ENCODE peak calls at places on chromosomes 1 and 21, in six cellular contexts. P, B, M, U, N and R are unnamed samples. For H3K27me3, the result is how much of the 10 kb centered on the place peaks cover.

GRCh38 chr1:210446479-210446878 is 117.8 kb downstream of the HHAT start:
- DNase-seq in M (peak), U (no peak), N (peak), P (no peak), B (peak), R (peak)

GRCh38 chr1:165842363-165843129 is 15.1 kb downstream of the UCK2 start:
- DNase-seq in M (no peak), U (no peak), P (no peak), B (no peak), N (peak), R (peak)

GRCh38 chr1:156948708-156949107 is 28.3 kb downstream of the LRRC71 start:
- DNase-seq in B (no peak), M (no peak), N (no peak), U (peak), P (no peak), R (no peak)

GRCh38 chr1:46205141-46205540 is 2.0 kb downstream of the LURAP1 start:
- DNase-seq in M (no peak), U (no peak), P (no peak), B (no peak), N (no peak), R (no peak)

GRCh38 chr1:241749041-241749798 is 97.1 kb downstream of the WDR64 start:
- DNase-seq in M (peak), P (no peak), B (no peak), U (no peak), N (peak), R (no peak)

GRCh38 chr1:245788269-245788668 is 633.5 kb downstream of the KIF26B start:
- DNase-seq in B (no peak), M (no peak), U (no peak), P (no peak), N (peak), R (no peak)

GRCh38 chr1:39130297-39130696 is 74.2 kb upstream of the MACF1 start:
- DNase-seq in N (peak), M (no peak), U (no peak), B (no peak), P (no peak), R (no peak)

GRCh38 chr1:154342836-154343472 is 17.6 kb downstream of the ATP8B2 start:
- DNase-seq in U (no peak), P (no peak), B (no peak), N (no peak), M (no peak), R (no peak)

GRCh38 chr1:48777219-48777895 is 666 bp upstream of the BEND5 start:
- DNase-seq in M (no peak), B (peak), N (no peak), U (no peak), P (no peak), R (no peak)

GRCh38 chr1:3366181-3367051 is 88.0 kb upstream of the ARHGEF16 start:
- DNase-seq in M (no peak), N (peak), P (no peak), B (no peak), U (peak), R (no peak)

GRCh38 chr1:184647471-184647870 is 107.2 kb downstream of the EDEM3 start:
- DNase-seq in N (no peak), B (no peak), P (no peak), U (no peak), M (no peak), R (no peak)

GRCh38 chr1:109094377-109094803 is 3.8 kb downstream of the TMEM167B start:
- DNase-seq in M (no peak), B (no peak), U (peak), N (peak), P (no peak), R (no peak)

GRCh38 chr1:174996474-174996873 is 3.3 kb upstream of the CACYBP start:
- DNase-seq in B (no peak), U (no peak), P (no peak), M (no peak), N (peak), R (no peak)

GRCh38 chr1:8962812-8963669 is 17.4 kb downstream of the CA6 start:
- DNase-seq in P (no peak), M (peak), N (no peak), B (no peak), U (no peak), R (peak)

GRCh38 chr1:226975259-226975908 is 35.3 kb downstream of the COQ8A start:
- DNase-seq in P (no peak), N (no peak), B (peak), U (no peak), M (no peak), R (no peak)

GRCh38 chr1:13228343-13228781 is 2.4 kb upstream of the PRAMEF18 start:
- DNase-seq in N (no peak), M (peak), P (no peak), B (peak), U (no peak), R (no peak)

GRCh38 chr1:43450251-43451070 is 3.3 kb downstream of the HYI start:
- DNase-seq in U (no peak), M (no peak), B (peak), N (no peak), P (no peak), R (no peak)

GRCh38 chr1:174244017-174244416 is 84.7 kb downstream of the RABGAP1L start:
- DNase-seq in M (no peak), B (no peak), U (no peak), P (no peak), N (no peak), R (no peak)

GRCh38 chr1:183850852-183851251 is 45.9 kb downstream of the RGL1 start:
- DNase-seq in B (no peak), U (no peak), N (no peak), M (no peak), P (no peak), R (no peak)

GRCh38 chr1:234118911-234119310 is 214.4 kb downstream of the SLC35F3 start:
- DNase-seq in U (no peak), N (no peak), M (no peak), B (no peak), P (no peak), R (no peak)

GRCh38 chr1:40750326-40750975 is 33.1 kb upstream of the KCNQ4 start:
- DNase-seq in U (no peak), P (no peak), B (no peak), N (peak), M (no peak), R (no peak)

GRCh38 chr21:28568692-28569091 is 424.0 kb downstream of the LTN1 start:
- DNase-seq in U (no peak), N (no peak), M (no peak), B (no peak), P (no peak), R (no peak)

GRCh38 chr1:53572061-53572801 is 113.0 kb downstream of the DMRTB1 start:
- DNase-seq in N (peak), M (peak), B (no peak), U (no peak), P (no peak), R (no peak)

GRCh38 chr1:76154213-76154956 is 79.8 kb downstream of the ST6GALNAC3 start:
- DNase-seq in N (peak), P (peak), U (peak), M (peak), B (peak), R (peak)

GRCh38 chr1:97348599-97349265 is 572.1 kb downstream of the DPYD start:
- DNase-seq in N (peak), P (no peak), M (no peak), U (no peak), B (no peak), R (no peak)

GRCh38 chr1:118084400-118084799 is 100.6 kb downstream of the SPAG17 start:
- DNase-seq in U (no peak), M (no peak), N (no peak), B (no peak), P (no peak), R (no peak)

GRCh38 chr1:22496536-22497160 is 45.0 kb downstream of the ZBTB40 start:
- DNase-seq in M (no peak), B (no peak), P (no peak), U (no peak), N (no peak), R (no peak)

GRCh38 chr1:201448981-201449380 is 20.0 kb downstream of the PHLDA3 start:
- DNase-seq in N (no peak), M (no peak), P (no peak), U (no peak), B (no peak), R (no peak)

GRCh38 chr1:245754463-245754961 is 599.7 kb downstream of the KIF26B start:
- DNase-seq in P (no peak), M (no peak), U (no peak), N (no peak), B (no peak), R (no peak)

GRCh38 chr1:39204441-39205081 is at the start of gene MACF1:
- DNase-seq in P (no peak), M (peak), B (peak), N (peak), U (peak), R (no peak)

GRCh38 chr1:206470692-206471414 is 577 bp downstream of the IKBKE start:
- DNase-seq in M (no peak), P (peak), U (peak), N (peak), B (no peak), R (no peak)

GRCh38 chr1:101025283-101025679 is 303 bp downstream of the DPH5 start:
- DNase-seq in P (peak), N (peak), U (no peak), M (no peak), B (peak), R (no peak)

GRCh38 chr1:199460933-199461332 is 566.6 kb upstream of the NR5A2 start:
- DNase-seq in N (peak), P (no peak), U (no peak), M (no peak), B (no peak), R (peak)

GRCh38 chr21:17270234-17270633 is 242.6 kb upstream of the CXADR start:
- DNase-seq in N (peak), U (no peak), P (no peak), M (peak), B (peak), R (no peak)

GRCh38 chr1:177164380-177165068 is at the start of gene ASTN1:
- DNase-seq in N (peak), U (no peak), B (peak), P (no peak), M (no peak), R (no peak)

GRCh38 chr1:110153407-110153950 is 3.2 kb downstream of the SLC6A17 start:
- DNase-seq in B (no peak), U (no peak), P (no peak), M (no peak), N (no peak), R (no peak)
- H3K27me3 ChIP-seq in B (half or more), U (under half), P (under half), M (under half), N (under half), R (under half)

DNA sequence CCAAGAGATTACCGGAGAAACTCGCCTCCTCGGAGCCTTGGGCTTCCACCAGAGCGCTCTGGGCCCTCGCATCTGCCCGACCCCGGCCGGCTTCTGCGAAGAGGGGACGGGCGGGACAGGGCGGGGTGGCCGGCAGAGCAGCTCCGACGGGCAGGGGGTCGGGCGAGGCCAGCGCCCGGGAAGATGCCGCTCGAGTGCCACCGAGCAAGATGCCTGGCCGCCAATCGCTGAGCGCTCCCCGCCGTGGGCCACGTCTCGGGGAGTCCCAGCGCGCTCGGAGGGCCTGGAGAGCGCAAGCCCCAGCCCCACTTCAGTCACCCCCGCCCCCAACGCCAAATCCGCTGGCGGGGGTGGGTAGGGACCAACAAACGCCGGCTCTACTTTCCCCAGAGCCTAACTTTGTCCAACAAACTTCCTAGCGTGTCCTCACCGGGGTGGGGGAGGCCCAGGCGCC is 515 bp downstream of the BCAR3 start:
- DNase-seq in P (no peak), M (no peak), B (peak), U (peak), N (peak), R (peak)
- H3K4me3 ChIP-seq in P (peak), M (peak), B (peak), U (peak), N (peak), R (peak)

GRCh38 chr1:186325239-186325638 is 49.8 kb downstream of the TPR start:
- DNase-seq in M (no peak), U (no peak), P (no peak), B (no peak), N (peak), R (no peak)
- TF ChIP-seq CTCF in M (peak), U (no peak), P (peak), B (no peak), N (peak), R (peak)

DNA sequence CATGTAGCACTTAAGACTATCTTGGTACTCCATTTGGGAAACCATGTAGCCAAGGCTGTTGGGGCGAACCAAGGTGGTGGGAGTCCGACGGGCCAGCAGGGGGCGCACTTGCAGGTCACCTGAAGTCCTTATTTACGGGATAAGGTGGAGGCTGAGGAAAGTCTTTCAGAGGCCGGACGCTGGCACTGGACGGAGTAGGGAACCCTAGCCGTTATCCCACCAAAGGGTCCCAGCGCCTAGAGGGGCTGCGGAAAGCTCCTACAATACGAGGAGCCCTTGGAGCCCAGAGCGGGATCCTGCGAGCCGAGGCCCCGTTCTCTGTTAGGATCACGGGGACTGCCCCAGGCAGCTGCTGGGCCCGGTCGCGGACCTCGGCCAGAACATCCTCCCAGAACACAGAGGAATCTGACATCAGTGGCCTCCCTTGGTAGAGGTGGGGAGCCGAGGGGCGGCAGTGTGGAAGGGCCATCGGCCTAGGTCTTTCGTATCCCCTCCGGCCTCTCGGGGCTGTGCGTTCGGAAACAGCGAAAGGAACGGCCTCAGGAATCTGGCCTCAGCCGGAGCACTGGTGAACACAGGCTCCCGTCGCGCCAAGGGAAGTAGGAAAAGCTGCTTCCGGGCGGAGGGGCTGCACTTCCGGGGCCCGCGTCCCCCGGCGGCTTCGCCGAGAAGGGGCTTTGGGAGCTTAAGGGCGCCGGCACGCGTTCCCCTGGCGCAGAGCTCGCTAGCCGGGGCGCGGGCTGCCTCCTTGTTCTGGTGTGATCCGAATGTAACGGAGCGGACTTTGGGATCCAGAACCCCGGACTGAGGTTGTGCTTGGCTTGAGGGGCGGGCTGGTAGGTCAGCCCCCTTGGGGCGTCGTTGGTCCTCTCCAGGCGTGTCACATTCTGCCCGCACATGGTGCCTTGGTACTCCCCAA is 29.9 kb upstream of the RPTN start:
- DNase-seq in P (no peak), U (peak), B (peak), N (peak), M (peak), R (peak)
- H3K27me3 ChIP-seq in P (under half), U (under half), B (under half), N (under half), M (under half), R (under half)

DNA sequence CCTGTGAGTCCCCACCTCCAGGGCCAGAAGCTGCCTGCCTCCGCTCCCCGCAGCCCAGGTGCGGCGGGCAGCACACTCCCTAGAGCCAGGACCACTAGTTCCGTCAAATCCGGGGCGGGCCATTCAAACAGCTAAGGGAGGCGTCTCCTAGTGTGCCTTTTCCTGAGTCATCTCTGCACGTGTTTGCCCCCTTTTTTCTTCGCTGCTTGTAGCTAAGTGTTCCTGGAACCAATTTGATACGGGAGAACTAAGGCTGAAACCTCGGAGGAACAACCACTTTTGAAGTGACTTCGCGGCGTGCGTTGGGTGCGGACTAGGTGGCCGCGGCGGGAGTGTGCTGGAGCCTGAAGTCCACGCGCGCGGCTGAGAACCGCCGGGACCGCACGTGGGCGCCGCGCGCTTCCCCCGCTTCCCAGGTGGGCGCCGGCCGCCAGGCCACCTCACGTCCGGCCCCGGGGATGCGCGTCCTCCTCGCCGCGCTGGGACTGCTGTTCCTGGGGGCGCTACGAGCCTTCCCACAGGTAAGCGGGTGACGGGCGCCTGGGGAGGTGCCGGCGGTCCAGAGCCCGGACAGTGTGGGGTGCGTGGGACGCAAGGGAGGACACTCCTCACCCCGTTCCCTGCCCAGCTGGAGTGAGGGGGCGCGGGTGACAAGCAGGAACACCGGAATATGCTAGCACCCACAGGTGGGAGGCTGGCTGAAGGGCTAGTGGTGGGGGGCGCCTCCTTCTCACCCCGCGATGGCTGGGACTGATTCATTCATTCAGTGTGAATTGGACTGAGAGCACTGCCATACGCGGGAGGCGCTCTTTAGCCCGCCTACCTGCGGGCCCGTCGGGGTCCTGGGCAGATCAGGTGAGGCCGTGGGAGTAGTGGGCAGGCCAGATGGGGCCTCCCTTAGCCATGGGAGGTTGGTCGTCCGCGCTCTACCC is at the start of gene TNFRSF8:
- DNase-seq in U (no peak), P (no peak), N (peak), M (no peak), B (no peak), R (peak)
- H3K4me3 ChIP-seq in U (peak), P (peak), N (no peak), M (no peak), B (no peak), R (peak)

GRCh38 chr1:189149547-189150375 is 1327.9 kb downstream of the BRINP3 start:
- DNase-seq in N (no peak), U (no peak), B (no peak), P (no peak), M (no peak), R (no peak)
- TF ChIP-seq CTCF in N (no peak), U (no peak), B (no peak), P (peak), M (no peak), R (no peak)

DNA sequence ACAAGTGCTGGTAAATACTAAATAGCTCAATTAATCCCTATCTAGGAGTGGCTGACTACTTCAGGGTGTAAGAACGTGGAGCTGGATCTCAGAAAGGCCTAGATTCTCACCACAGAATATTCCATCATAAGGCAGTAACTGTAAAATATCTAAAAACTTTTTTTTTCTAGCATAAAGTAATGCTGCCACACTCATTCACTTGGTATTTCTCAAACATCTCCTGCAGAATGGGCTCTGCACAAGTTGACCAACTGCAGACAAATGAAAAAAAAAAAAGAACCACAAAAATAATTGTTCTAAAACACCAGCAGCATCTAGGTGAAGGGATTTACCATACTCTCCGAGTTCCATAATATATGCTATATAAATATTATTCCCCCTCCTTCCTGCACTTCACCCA is 9.0 kb downstream of the VSIG8 start:
- DNase-seq in P (no peak), U (no peak), N (peak), B (no peak), M (no peak), R (no peak)
- H3K27me3 ChIP-seq in P (under half), U (under half), N (under half), B (under half), M (under half), R (under half)

GRCh38 chr1:228415221-228415620 is 1.4 kb downstream of the TRIM17 start:
- DNase-seq in B (no peak), N (no peak), U (no peak), M (no peak), P (no peak), R (no peak)

GRCh38 chr1:228416217-228416971 is at the start of gene TRIM17:
- DNase-seq in N (peak), U (no peak), B (no peak), P (no peak), M (peak), R (no peak)

GRCh38 chr1:228415853-228416216 is 826 bp downstream of the TRIM17 start:
- DNase-seq in N (no peak), P (no peak), U (no peak), B (no peak), M (no peak), R (no peak)

GRCh38 chr1:228417471-228418203 is 976 bp upstream of the TRIM17 start:
- DNase-seq in N (peak), P (no peak), B (no peak), U (no peak), M (peak), R (no peak)

DNA sequence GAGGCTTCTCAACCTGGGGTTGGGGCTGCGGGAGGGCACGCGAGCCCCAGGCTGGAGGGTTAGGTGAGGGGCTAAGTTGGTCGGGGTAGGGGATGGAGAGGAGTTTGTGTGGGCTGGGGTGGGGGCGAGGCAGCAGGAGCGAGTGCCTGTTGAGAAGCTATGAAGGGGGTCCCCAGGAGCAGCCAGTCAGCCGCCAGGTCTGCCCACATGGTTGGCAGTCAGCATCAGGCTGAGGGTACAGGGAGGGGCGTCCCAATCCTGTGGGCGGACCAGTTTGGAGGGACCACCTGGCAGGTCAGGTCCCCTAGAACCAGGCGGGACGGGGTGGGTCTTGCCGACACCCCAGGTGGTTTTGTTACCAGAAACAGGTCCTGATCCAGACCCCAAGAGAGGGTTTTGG is 400 bp upstream of the TRIM17 start:
- DNase-seq in M (peak), N (no peak), B (no peak), U (no peak), P (no peak), R (no peak)
- H3K4me3 ChIP-seq in M (peak), N (no peak), B (no peak), U (no peak), P (no peak), R (no peak)